ENCODE peak calls at places on chromosomes 16 and 17, in ten cellular contexts. D is NCI-H748 treated with DMSO at 0.1 percent for 48 hours; I is activated CD4-positive, alpha-beta T cell treated with anti-CD3 and anti-CD28 coated beads, Interleukin-2, amount 10 ng/mL, durations not matched to agents 7 days and 5 days; P is endothelial cell; B is H54; H is choroid plexus epithelial cell; F is naive thymus-derived CD4-positive, alpha-beta T cell; G is right lobe of liver; V is lung; K is adrenal gland. J is an unnamed sample.

GRCh38 chr16:19481291-19481690 is 40.6 kb downstream of the GDE1 start:
- DNase-seq in D (no peak), I (no peak), P (no peak), B (no peak), H (no peak), F (no peak), G (no peak), V (no peak), K (no peak), J (no peak)

GRCh38 chr16:29147710-29148425 is 163.0 kb downstream of the LAT start:
- DNase-seq in D (no peak), I (no peak), P (no peak), B (no peak), H (no peak), F (no peak), G (peak), V (no peak), K (no peak), J (no peak)

GRCh38 chr17:64599187-64599676 is 62.9 kb downstream of the SMURF2 start:
- DNase-seq in D (no peak), I (peak), P (no peak), B (no peak), H (peak), F (peak), G (no peak), V (peak), K (no peak), J (no peak)

GRCh38 chr16:85557083-85557975 is 55.8 kb upstream of the GSE1 start:
- DNase-seq in D (no peak), I (no peak), P (no peak), B (peak), H (peak), F (peak), G (peak), V (no peak), K (no peak), J (no peak)

GRCh38 chr17:10772425-10773380 is 31.2 kb downstream of the TMEM238L start:
- DNase-seq in D (no peak), I (peak), P (peak), B (peak), H (peak), F (peak), G (no peak), V (no peak), K (peak), J (no peak)

GRCh38 chr17:9942885-9943284 is 37.8 kb upstream of the RCVRN start:
- DNase-seq in D (no peak), I (no peak), P (no peak), B (no peak), H (no peak), F (no peak), G (peak), V (no peak), K (no peak), J (no peak)

GRCh38 chr16:15907863-15908478 is 19.6 kb upstream of the CEP20 start:
- DNase-seq in D (no peak), I (peak), P (no peak), B (peak), H (peak), F (peak), G (no peak), V (peak), K (peak), J (no peak)

GRCh38 chr17:28963212-28963611 is 11.9 kb upstream of the PHF12 start:
- DNase-seq in D (no peak), I (no peak), P (no peak), B (no peak), H (no peak), F (no peak), G (no peak), V (no peak), K (no peak), J (no peak)

GRCh38 chr17:44308320-44308818 is at the start of gene RUNDC3A:
- DNase-seq in D (peak), I (peak), P (peak), B (peak), H (peak), F (peak), G (peak), V (peak), K (peak), J (peak)

GRCh38 chr16:9919460-9919859 is 262.8 kb downstream of the GRIN2A start:
- DNase-seq in D (no peak), I (no peak), P (no peak), B (no peak), H (no peak), F (no peak), G (no peak), V (no peak), K (no peak), J (no peak)

GRCh38 chr17:56908061-56908542 is 5.7 kb downstream of the TRIM25 start:
- DNase-seq in D (no peak), I (peak), P (no peak), B (no peak), H (no peak), F (no peak), G (peak), V (peak), K (peak), J (no peak)

GRCh38 chr17:13545941-13546340 is 55.8 kb downstream of the HS3ST3A1 start:
- DNase-seq in D (no peak), I (no peak), P (no peak), B (no peak), H (no peak), F (no peak), G (no peak), V (no peak), K (no peak), J (no peak)

GRCh38 chr16:88754912-88755744 is 29.9 kb downstream of the PIEZO1 start:
- DNase-seq in D (no peak), I (no peak), P (peak), B (peak), H (peak), F (no peak), G (no peak), V (no peak), K (no peak), J (no peak)

GRCh38 chr17:34763727-34764665 is 184.6 kb downstream of the TMEM132E start:
- DNase-seq in D (no peak), I (no peak), P (no peak), B (peak), H (no peak), F (no peak), G (no peak), V (no peak), K (no peak), J (no peak)

GRCh38 chr16:58119509-58119845 is 9.7 kb downstream of the CFAP20 start:
- DNase-seq in D (no peak), I (no peak), P (no peak), B (no peak), H (no peak), F (no peak), G (no peak), V (no peak), K (no peak), J (no peak)

GRCh38 chr16:56675685-56676210 is 6.1 kb downstream of the MT1H start:
- DNase-seq in D (no peak), I (peak), P (no peak), B (no peak), H (no peak), F (peak), G (no peak), V (no peak), K (no peak), J (no peak)

GRCh38 chr16:59042296-59042695 is 308.2 kb upstream of the GOT2 start:
- DNase-seq in D (no peak), I (no peak), P (no peak), B (no peak), H (no peak), F (no peak), G (no peak), V (no peak), K (no peak), J (no peak)

GRCh38 chr16:4610011-4611005 is 4.4 kb downstream of the UBALD1 start:
- DNase-seq in D (no peak), I (no peak), P (no peak), B (no peak), H (no peak), F (no peak), G (no peak), V (no peak), K (no peak), J (no peak)

GRCh38 chr16:4532238-4532637 is 6.3 kb downstream of the CDIP1 start:
- DNase-seq in D (no peak), I (no peak), P (no peak), B (no peak), H (no peak), F (no peak), G (no peak), V (no peak), K (no peak), J (no peak)

GRCh38 chr16:3578610-3579551 is 1.7 kb upstream of the NLRC3 start:
- DNase-seq in D (no peak), I (peak), P (no peak), B (peak), H (no peak), F (peak), G (no peak), V (no peak), K (no peak), J (no peak)

GRCh38 chr16:70753228-70753627 is 47.7 kb downstream of the VAC14 start:
- DNase-seq in D (no peak), I (no peak), P (no peak), B (no peak), H (no peak), F (no peak), G (no peak), V (no peak), K (no peak), J (no peak)

GRCh38 chr16:15775663-15776304 is 81.0 kb downstream of the MYH11 start:
- DNase-seq in D (no peak), I (no peak), P (no peak), B (no peak), H (peak), F (no peak), G (no peak), V (no peak), K (no peak), J (no peak)

GRCh38 chr17:80760501-80760900 is 215.9 kb downstream of the RPTOR start:
- DNase-seq in D (peak), I (no peak), P (no peak), B (no peak), H (no peak), F (peak), G (no peak), V (peak), K (no peak), J (no peak)

GRCh38 chr17:62681061-62681938 is 53.8 kb downstream of the MRC2 start:
- DNase-seq in D (no peak), I (no peak), P (no peak), B (no peak), H (no peak), F (no peak), G (no peak), V (no peak), K (no peak), J (no peak)

GRCh38 chr16:19991614-19992013 is 82.1 kb downstream of the GPR139 start:
- DNase-seq in D (no peak), I (no peak), P (no peak), B (no peak), H (no peak), F (no peak), G (no peak), V (no peak), K (no peak), J (no peak)

GRCh38 chr17:34386925-34387550 is 24.0 kb upstream of the CCL1 start:
- DNase-seq in D (no peak), I (no peak), P (no peak), B (no peak), H (no peak), F (no peak), G (no peak), V (no peak), K (peak), J (no peak)

GRCh38 chr16:8583712-8584111 is 6.6 kb downstream of the TMEM114 start:
- DNase-seq in D (no peak), I (no peak), P (no peak), B (no peak), H (peak), F (no peak), G (no peak), V (no peak), K (no peak), J (no peak)

GRCh38 chr17:31533546-31534155 is 142.2 kb downstream of the RAB11FIP4 start:
- DNase-seq in D (no peak), I (no peak), P (peak), B (peak), H (peak), F (peak), G (no peak), V (no peak), K (peak), J (no peak)

GRCh38 chr17:51015145-51015558 is 105.5 kb downstream of the SPAG9 start:
- DNase-seq in D (peak), I (no peak), P (no peak), B (no peak), H (peak), F (no peak), G (no peak), V (no peak), K (no peak), J (no peak)

GRCh38 chr16:63883091-63883490 is 1238.8 kb downstream of the CDH11 start:
- DNase-seq in D (no peak), I (no peak), P (no peak), B (no peak), H (no peak), F (no peak), G (no peak), V (no peak), K (no peak), J (no peak)

GRCh38 chr16:1296688-1297412 is 12.6 kb upstream of the UBE2I start:
- DNase-seq in D (no peak), I (no peak), P (no peak), B (peak), H (peak), F (no peak), G (no peak), V (no peak), K (peak), J (no peak)

GRCh38 chr17:51152766-51153209 is 571 bp upstream of the NME1 start:
- DNase-seq in D (peak), I (peak), P (no peak), B (no peak), H (peak), F (no peak), G (no peak), V (no peak), K (peak), J (no peak)

GRCh38 chr17:77566151-77566550 is 392.4 kb upstream of the TNRC6C start:
- DNase-seq in D (no peak), I (no peak), P (no peak), B (no peak), H (no peak), F (no peak), G (no peak), V (no peak), K (no peak), J (no peak)

GRCh38 chr16:46972429-46972970 is 974 bp downstream of the DNAJA2 start:
- DNase-seq in D (no peak), I (no peak), P (no peak), B (peak), H (peak), F (no peak), G (no peak), V (no peak), K (no peak), J (no peak)

GRCh38 chr16:11076259-11077018 is 132.1 kb downstream of the CLEC16A start:
- DNase-seq in D (no peak), I (peak), P (no peak), B (no peak), H (no peak), F (peak), G (no peak), V (no peak), K (no peak), J (no peak)

GRCh38 chr17:7204828-7205461 is 14.7 kb downstream of the DLG4 start:
- DNase-seq in D (peak), I (peak), P (peak), B (no peak), H (peak), F (peak), G (peak), V (peak), K (peak), J (peak)

GRCh38 chr17:74099441-74100340 is 103.8 kb upstream of the RPL38 start:
- DNase-seq in D (no peak), I (no peak), P (no peak), B (no peak), H (no peak), F (no peak), G (no peak), V (no peak), K (no peak), J (no peak)

GRCh38 chr16:72124761-72125634 is 31.4 kb downstream of the DHX38 start:
- DNase-seq in D (peak), I (peak), P (peak), B (peak), H (peak), F (peak), G (peak), V (peak), K (peak), J (peak)

GRCh38 chr16:68776821-68777485 is 39.9 kb downstream of the CDH1 start:
- DNase-seq in D (no peak), I (peak), P (no peak), B (no peak), H (peak), F (no peak), G (no peak), V (no peak), K (no peak), J (no peak)